ENCODE peak calls at places on chromosomes 7 and 10, in four cellular contexts. One of them, this sample, is unnamed.

GRCh38 chr10:14603539-14604102 is 171.1 kb downstream of the FAM107B start:
- DNase-seq in AG04450: no peak
- DNase-seq in kidney epithelial cell: no peak
- DNase-seq in ovary: no peak
- DNase-seq in this sample: no peak

GRCh38 chr10:80694930-80695329 is 157.2 kb downstream of the SH2D4B start:
- DNase-seq in kidney epithelial cell: no peak
- DNase-seq in AG04450: no peak
- DNase-seq in ovary: no peak
- DNase-seq in this sample: no peak

GRCh38 chr7:7274782-7275181 is 92.4 kb downstream of the C1GALT1 start:
- DNase-seq in ovary: no peak
- DNase-seq in AG04450: no peak
- DNase-seq in kidney epithelial cell: no peak
- DNase-seq in this sample: no peak

GRCh38 chr7:158595068-158595467 is 7.4 kb upstream of the PTPRN2 start:
- DNase-seq in kidney epithelial cell: no peak
- DNase-seq in AG04450: no peak
- DNase-seq in ovary: no peak
- DNase-seq in this sample: no peak

GRCh38 chr10:17616403-17617030 is 657 bp downstream of the HACD1 start:
- DNase-seq in AG04450: no peak
- DNase-seq in kidney epithelial cell: peak; percentile 9
- DNase-seq in ovary: peak; percentile 55
- DNase-seq in this sample: peak; percentile 48

GRCh38 chr10:71479831-71480230 is 83.1 kb downstream of the CDH23 start:
- DNase-seq in kidney epithelial cell: no peak
- DNase-seq in ovary: no peak
- DNase-seq in AG04450: no peak
- DNase-seq in this sample: peak; percentile 8

GRCh38 chr7:17773289-17773626 is 167.0 kb downstream of the SNX13 start:
- DNase-seq in kidney epithelial cell: peak; percentile 66
- DNase-seq in ovary: no peak
- DNase-seq in AG04450: peak; percentile 43
- DNase-seq in this sample: no peak

GRCh38 chr7:125136755-125137547 is 207.3 kb upstream of the POT1 start:
- DNase-seq in ovary: no peak
- DNase-seq in AG04450: no peak
- DNase-seq in kidney epithelial cell: peak; percentile 28
- DNase-seq in this sample: no peak

GRCh38 chr10:52677087-52677486 is 95.5 kb downstream of the MBL2 start:
- DNase-seq in ovary: no peak
- DNase-seq in kidney epithelial cell: no peak
- DNase-seq in AG04450: no peak
- DNase-seq in this sample: no peak

GRCh38 chr7:22111661-22112060 is 166.0 kb upstream of the CDCA7L start:
- DNase-seq in kidney epithelial cell: no peak
- DNase-seq in AG04450: no peak
- DNase-seq in ovary: no peak
- DNase-seq in this sample: no peak

GRCh38 chr7:123752534-123752933 is 3.7 kb upstream of the WASL start:
- DNase-seq in AG04450: no peak
- DNase-seq in kidney epithelial cell: no peak
- DNase-seq in ovary: no peak
- DNase-seq in this sample: no peak

GRCh38 chr7:100432053-100432452 is 2.4 kb downstream of the MEPCE start:
- DNase-seq in kidney epithelial cell: no peak
- DNase-seq in ovary: no peak
- DNase-seq in AG04450: no peak
- DNase-seq in this sample: no peak

GRCh38 chr10:58765905-58766304 is 253.2 kb downstream of the BICC1 start:
- DNase-seq in AG04450: no peak
- DNase-seq in kidney epithelial cell: no peak
- DNase-seq in ovary: no peak
- DNase-seq in this sample: no peak

GRCh38 chr7:77258593-77258992 is 59.0 kb upstream of the FGL2 start:
- DNase-seq in ovary: no peak
- DNase-seq in AG04450: no peak
- DNase-seq in kidney epithelial cell: no peak
- DNase-seq in this sample: no peak

GRCh38 chr10:46218921-46219320 is 67.9 kb upstream of the ANTXRL start:
- DNase-seq in kidney epithelial cell: no peak
- DNase-seq in AG04450: no peak
- DNase-seq in ovary: no peak
- DNase-seq in this sample: no peak

GRCh38 chr7:112749775-112750174 is 40.4 kb downstream of the TMEM168 start:
- DNase-seq in kidney epithelial cell: no peak
- DNase-seq in ovary: no peak
- DNase-seq in AG04450: no peak
- DNase-seq in this sample: no peak
- TF ChIP-seq CTCF in kidney epithelial cell: no peak
- TF ChIP-seq CTCF in ovary: no peak
- TF ChIP-seq CTCF in AG04450: peak; percentile 4
- TF ChIP-seq CTCF in this sample: no peak

GRCh38 chr10:79066460-79067240 is 2.1 kb upstream of the ZMIZ1 start:
- DNase-seq in kidney epithelial cell: no peak
- DNase-seq in ovary: peak; percentile 59
- DNase-seq in AG04450: no peak
- DNase-seq in this sample: no peak
- TF ChIP-seq CTCF in kidney epithelial cell: peak; percentile 57
- TF ChIP-seq CTCF in ovary: no peak
- TF ChIP-seq CTCF in AG04450: peak; percentile 37
- TF ChIP-seq CTCF in this sample: no peak

GRCh38 chr10:27448926-27449325 is 55.2 kb upstream of the RAB18 start:
- DNase-seq in AG04450: no peak
- DNase-seq in kidney epithelial cell: peak; percentile 61
- DNase-seq in ovary: no peak
- DNase-seq in this sample: no peak

GRCh38 chr10:27445070-27445469 is 59.0 kb upstream of the RAB18 start:
- DNase-seq in ovary: no peak
- DNase-seq in kidney epithelial cell: no peak
- DNase-seq in AG04450: no peak
- DNase-seq in this sample: no peak

GRCh38 chr10:27447540-27447939 is 56.6 kb upstream of the RAB18 start:
- DNase-seq in ovary: no peak
- DNase-seq in kidney epithelial cell: no peak
- DNase-seq in AG04450: no peak
- DNase-seq in this sample: no peak

GRCh38 chr10:27449571-27449970 is 54.5 kb upstream of the RAB18 start:
- DNase-seq in ovary: no peak
- DNase-seq in kidney epithelial cell: no peak
- DNase-seq in AG04450: no peak
- DNase-seq in this sample: no peak

DNA sequence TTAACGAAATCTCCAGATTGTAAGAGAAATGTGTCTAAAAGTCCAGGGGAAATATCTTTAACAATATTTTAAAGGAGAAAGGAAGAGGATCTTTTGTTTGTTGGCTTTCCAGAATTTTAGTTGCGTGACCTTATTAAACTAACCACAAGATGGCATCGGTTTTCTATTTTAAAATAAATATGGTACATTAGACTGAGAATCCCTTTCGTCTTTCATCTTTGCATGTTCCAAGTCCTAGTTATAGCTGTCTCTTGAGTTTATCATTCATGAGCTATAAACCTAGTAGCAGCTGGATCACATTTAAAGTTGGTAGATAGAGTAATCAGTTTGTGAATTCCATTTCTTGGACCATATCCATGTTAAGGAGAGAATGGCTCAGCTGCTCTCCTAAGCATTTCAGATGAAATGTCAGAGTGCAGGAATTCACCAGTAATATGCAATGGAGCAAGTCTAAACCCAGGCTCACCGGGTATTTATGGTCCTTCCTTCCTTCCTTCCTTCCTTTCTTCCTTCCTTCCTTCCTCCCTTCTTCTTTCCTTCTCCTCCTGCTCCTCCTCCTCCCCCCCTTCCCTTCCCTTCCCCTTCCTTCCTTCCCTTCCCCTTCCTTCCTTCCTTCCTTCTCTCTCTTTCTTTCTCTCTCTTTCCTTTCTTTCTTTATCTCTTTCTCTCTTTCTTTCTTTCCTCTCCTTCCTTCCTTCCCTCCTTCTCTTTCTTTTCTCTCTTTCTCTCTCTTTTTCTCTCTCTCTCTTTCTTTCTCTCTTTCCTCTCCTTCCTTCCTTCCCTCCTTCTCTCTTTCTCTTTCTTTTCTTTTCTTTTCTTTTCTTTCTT is 57.8 kb upstream of the RAB18 start:
- DNase-seq in kidney epithelial cell: no peak
- DNase-seq in AG04450: peak; percentile 10
- DNase-seq in ovary: no peak
- DNase-seq in this sample: no peak
- TF ChIP-seq CTCF in kidney epithelial cell: peak; percentile 25
- TF ChIP-seq CTCF in AG04450: peak; percentile 52
- TF ChIP-seq CTCF in ovary: peak; percentile 24
- TF ChIP-seq CTCF in this sample: peak; percentile 41

GRCh38 chr7:30862987-30863693 is 48.5 kb upstream of the AQP1 start:
- DNase-seq in kidney epithelial cell: no peak
- DNase-seq in ovary: no peak
- DNase-seq in AG04450: no peak
- DNase-seq in this sample: no peak

GRCh38 chr7:30858576-30858975 is 53.1 kb upstream of the AQP1 start:
- DNase-seq in AG04450: no peak
- DNase-seq in kidney epithelial cell: no peak
- DNase-seq in ovary: no peak
- DNase-seq in this sample: no peak

GRCh38 chr7:30859202-30859939 is 52.3 kb upstream of the AQP1 start:
- DNase-seq in kidney epithelial cell: no peak
- DNase-seq in ovary: no peak
- DNase-seq in AG04450: no peak
- DNase-seq in this sample: no peak

GRCh38 chr7:30861612-30862011 is 50.0 kb upstream of the AQP1 start:
- DNase-seq in ovary: no peak
- DNase-seq in AG04450: no peak
- DNase-seq in kidney epithelial cell: no peak
- DNase-seq in this sample: no peak

DNA sequence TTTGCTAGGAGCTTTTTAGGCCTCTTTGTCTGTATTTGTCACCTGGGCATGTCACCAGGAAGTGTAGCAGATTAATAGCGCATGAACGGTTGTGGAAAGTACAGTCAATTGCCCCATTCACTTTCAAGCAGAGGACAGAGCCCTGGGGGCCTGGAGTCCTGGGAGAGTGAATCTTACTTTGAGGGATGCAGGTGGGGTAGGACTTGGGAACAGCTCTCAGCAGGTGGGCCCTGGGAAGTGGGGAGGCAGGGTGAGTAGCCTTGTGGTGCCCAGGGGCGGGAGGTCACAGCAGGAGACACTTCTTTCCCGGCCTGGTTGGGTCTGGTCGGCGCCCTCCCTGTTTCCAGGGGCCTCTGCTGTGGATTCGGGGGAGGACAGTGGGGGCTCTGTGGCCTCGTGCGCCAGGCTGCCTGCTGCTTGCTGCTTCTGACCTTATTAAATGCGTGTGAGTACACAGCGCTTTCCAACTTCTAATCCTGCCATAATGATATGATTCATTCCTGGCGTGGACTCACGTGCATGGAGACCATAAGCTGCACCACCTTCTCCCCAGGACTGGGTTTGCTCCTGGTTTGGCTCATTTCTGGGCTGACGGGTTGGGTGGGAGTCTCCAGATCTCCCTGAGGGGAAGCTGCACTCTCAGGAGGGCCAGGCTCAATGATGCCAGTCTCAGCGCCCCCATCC is 51.6 kb upstream of the AQP1 start:
- DNase-seq in kidney epithelial cell: no peak
- DNase-seq in AG04450: no peak
- DNase-seq in ovary: no peak
- DNase-seq in this sample: no peak
- TF ChIP-seq CTCF in kidney epithelial cell: no peak
- TF ChIP-seq CTCF in AG04450: no peak
- TF ChIP-seq CTCF in ovary: no peak
- TF ChIP-seq CTCF in this sample: no peak

GRCh38 chr7:106056513-106057203 is 55.5 kb downstream of the SYPL1 start:
- DNase-seq in kidney epithelial cell: no peak
- DNase-seq in AG04450: peak; percentile 26
- DNase-seq in ovary: peak; percentile 76
- DNase-seq in this sample: peak; percentile 79

GRCh38 chr7:106057962-106058901 is 53.9 kb downstream of the SYPL1 start:
- DNase-seq in kidney epithelial cell: no peak
- DNase-seq in ovary: no peak
- DNase-seq in AG04450: no peak
- DNase-seq in this sample: no peak

GRCh38 chr7:106058925-106059324 is 53.2 kb downstream of the SYPL1 start:
- DNase-seq in AG04450: no peak
- DNase-seq in ovary: no peak
- DNase-seq in kidney epithelial cell: no peak
- DNase-seq in this sample: no peak

GRCh38 chr7:106059556-106059955 is 52.6 kb downstream of the SYPL1 start:
- DNase-seq in ovary: no peak
- DNase-seq in AG04450: no peak
- DNase-seq in kidney epithelial cell: no peak
- DNase-seq in this sample: no peak

DNA sequence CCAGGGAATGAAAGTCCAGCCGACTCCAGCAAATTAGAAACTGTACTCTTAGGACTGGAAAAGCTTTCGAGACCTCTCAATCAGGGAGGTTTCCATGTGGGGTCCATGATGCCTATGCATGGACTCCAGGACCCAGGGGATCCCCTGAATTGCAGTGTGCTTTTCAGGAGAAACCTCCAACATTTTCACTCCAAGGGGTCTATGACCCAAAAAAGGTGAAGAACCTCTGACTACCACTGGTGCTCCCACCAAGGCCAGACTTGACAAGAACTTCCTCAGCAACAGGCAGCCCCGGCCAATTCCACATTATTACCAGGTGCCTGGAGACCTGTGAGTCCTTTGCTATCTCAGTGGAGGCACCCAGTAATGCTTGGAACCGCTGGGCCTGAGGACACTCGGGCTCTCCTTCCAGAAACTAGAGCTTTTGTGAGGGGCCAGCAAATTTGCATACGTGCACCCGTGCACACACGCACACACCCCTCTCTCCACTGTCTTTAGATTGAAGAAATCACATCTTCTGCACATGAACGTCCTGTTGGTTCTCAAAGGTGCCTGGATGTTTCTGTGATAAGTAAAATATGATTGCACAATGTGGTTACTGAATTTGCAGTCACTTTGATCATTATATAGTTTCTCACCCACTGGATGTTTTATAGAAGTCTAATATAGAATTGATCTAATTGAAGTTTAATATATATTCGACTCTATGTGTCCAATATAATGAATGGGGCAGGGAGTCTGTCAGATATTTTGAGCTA is 54.7 kb downstream of the SYPL1 start:
- DNase-seq in kidney epithelial cell: no peak
- DNase-seq in ovary: no peak
- DNase-seq in AG04450: no peak
- DNase-seq in this sample: no peak
- TF ChIP-seq CTCF in kidney epithelial cell: no peak
- TF ChIP-seq CTCF in ovary: no peak
- TF ChIP-seq CTCF in AG04450: no peak
- TF ChIP-seq CTCF in this sample: no peak

This sample was measured in uterus.